ENCODE peak calls at places on chromosome 1, in six cellular contexts. J is RWPE1, W is fibroblast of lung, P is Calu3, D is mucosa of descending colon, H is AG04450. S is an unnamed sample.

GRCh38 chr1:80066060-80066459 is 1059.5 kb upstream of the ADGRL4 start:
- DNase-seq in J (no peak), W (no peak), P (no peak), D (no peak), H (no peak), S (no peak)

GRCh38 chr1:201408176-201408814 is 9.2 kb upstream of the LAD1 start:
- DNase-seq in J (peak), W (peak), P (peak), D (peak), H (peak), S (peak)

GRCh38 chr1:194535369-194535768 is 1349.0 kb upstream of the B3GALT2 start:
- DNase-seq in J (no peak), W (no peak), P (no peak), D (no peak), H (no peak), S (no peak)

GRCh38 chr1:18938707-18939070 is 17.8 kb downstream of the IFFO2 start:
- DNase-seq in J (no peak), W (no peak), P (no peak), D (no peak), H (no peak), S (no peak)

GRCh38 chr1:178109348-178110143 is 15.6 kb downstream of the RASAL2 start:
- DNase-seq in J (no peak), W (peak), P (no peak), D (no peak), H (no peak), S (no peak)

GRCh38 chr1:56034847-56035483 is 544.4 kb downstream of the PLPP3 start:
- DNase-seq in J (no peak), W (no peak), P (no peak), D (no peak), H (no peak), S (no peak)

GRCh38 chr1:14946567-14947285 is 206.8 kb upstream of the TMEM51 start:
- DNase-seq in J (no peak), W (peak), P (peak), D (no peak), H (no peak), S (peak)

GRCh38 chr1:29195875-29196274 is 14.2 kb upstream of the SRSF4 start:
- DNase-seq in J (no peak), W (no peak), P (no peak), D (no peak), H (no peak), S (peak)

GRCh38 chr1:61570191-61570590 is 154.8 kb downstream of the TM2D1 start:
- DNase-seq in J (no peak), W (no peak), P (no peak), D (no peak), H (no peak), S (no peak)

GRCh38 chr1:61569212-61569621 is 155.7 kb downstream of the TM2D1 start:
- DNase-seq in J (no peak), W (no peak), P (no peak), D (no peak), H (no peak), S (no peak)

GRCh38 chr1:61568460-61569211 is 156.3 kb downstream of the TM2D1 start:
- DNase-seq in J (no peak), W (no peak), P (no peak), D (no peak), H (no peak), S (no peak)

GRCh38 chr1:61563611-61564010 is 161.3 kb downstream of the TM2D1 start:
- DNase-seq in J (no peak), W (no peak), P (no peak), D (no peak), H (no peak), S (no peak)

GRCh38 chr1:61566177-61566576 is 158.8 kb downstream of the TM2D1 start:
- DNase-seq in J (no peak), W (no peak), P (no peak), D (no peak), H (no peak), S (no peak)
- TF ChIP-seq CTCF in J (no peak), W (no peak), P (no peak), D (no peak), H (no peak), S (no peak)

DNA sequence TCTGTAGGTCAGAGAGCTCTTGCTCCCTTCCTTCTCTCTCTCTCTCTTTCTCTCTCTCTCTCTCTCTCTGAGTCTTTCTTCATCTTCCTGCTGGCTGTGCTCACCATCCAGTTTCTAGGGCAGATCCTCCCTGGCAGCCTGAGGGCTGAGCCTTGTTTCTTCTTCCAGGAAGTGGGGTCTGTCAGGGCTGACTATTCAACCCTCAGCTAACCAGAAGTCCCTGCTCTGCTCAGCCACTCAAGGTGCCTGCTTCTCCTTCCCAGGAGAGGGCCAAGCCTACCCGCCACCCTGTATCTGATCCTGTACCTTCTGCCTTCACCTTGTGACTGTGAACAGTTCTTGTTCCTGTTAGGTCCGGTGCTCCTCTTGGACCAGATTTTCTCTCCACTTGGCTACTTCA is 107.6 kb upstream of the ETV3 start:
- DNase-seq in J (no peak), W (no peak), P (no peak), D (no peak), H (no peak), S (no peak)
- TF ChIP-seq CTCF in J (no peak), W (no peak), P (no peak), D (no peak), H (no peak), S (no peak)

GRCh38 chr1:109027841-109028240 is 14.1 kb downstream of the WDR47 start:
- DNase-seq in J (no peak), W (no peak), P (no peak), D (no peak), H (no peak), S (no peak)
- TF ChIP-seq CTCF in J (peak), W (no peak), P (peak), D (no peak), H (no peak), S (peak)

GRCh38 chr1:63073530-63074306 is 248.6 kb upstream of the FOXD3 start:
- DNase-seq in J (no peak), W (no peak), P (no peak), D (no peak), H (no peak), S (no peak)
- TF ChIP-seq CTCF in J (no peak), W (no peak), P (no peak), D (no peak), H (no peak), S (no peak)

S was measured in MCF 10A.